ENCODE peak calls at places on chromosomes 16 and 17, in nine cellular contexts. P, Q, L, S, O, M, Y, X and G are unnamed samples.

GRCh38 chr17:72648702-72649101 is 443.8 kb downstream of the SLC39A11 start:
- DNase-seq in P (no peak), Q (no peak), L (no peak), S (no peak), O (no peak), M (no peak), Y (no peak), X (no peak), G (no peak)

GRCh38 chr17:80449930-80450576 is 26.4 kb downstream of the NPTX1 start:
- DNase-seq in P (no peak), Q (no peak), L (no peak), S (no peak), O (no peak), M (no peak), Y (no peak), X (no peak), G (no peak)

GRCh38 chr17:41777157-41777578 is 9.3 kb downstream of the JUP start:
- DNase-seq in P (no peak), Q (peak; percentile 79), L (peak; percentile 54), S (no peak), O (no peak), M (peak; percentile 8), Y (no peak), X (peak; percentile 70), G (no peak)

GRCh38 chr17:10668771-10669170 is 11.7 kb upstream of the MYH3 start:
- DNase-seq in P (no peak), Q (no peak), L (no peak), S (no peak), O (no peak), M (peak; percentile 19), Y (no peak), X (peak; percentile 7), G (no peak)

GRCh38 chr16:87854907-87855683 is 14.2 kb downstream of the SLC7A5 start:
- DNase-seq in P (no peak), Q (no peak), L (no peak), S (no peak), O (no peak), M (no peak), Y (no peak), X (no peak), G (no peak)

GRCh38 chr17:74251051-74251450 is 23.0 kb upstream of the DNAI2 start:
- DNase-seq in P (no peak), Q (no peak), L (no peak), S (no peak), O (no peak), M (no peak), Y (no peak), X (no peak), G (no peak)

GRCh38 chr17:35811759-35812158 is 2.5 kb downstream of the TAF15 start:
- DNase-seq in P (no peak), Q (no peak), L (no peak), S (no peak), O (no peak), M (no peak), Y (no peak), X (no peak), G (no peak)

GRCh38 chr17:67157732-67158639 is 87.0 kb downstream of the HELZ start:
- DNase-seq in P (no peak), Q (no peak), L (peak; percentile 43), S (no peak), O (peak; percentile 19), M (peak; percentile 13), Y (no peak), X (peak; percentile 76), G (no peak)

GRCh38 chr17:42723636-42724035 is 21.2 kb downstream of the EZH1 start:
- DNase-seq in P (no peak), Q (no peak), L (no peak), S (no peak), O (no peak), M (no peak), Y (no peak), X (no peak), G (no peak)

GRCh38 chr16:66360624-66361324 is 5.7 kb upstream of the CDH5 start:
- DNase-seq in P (no peak), Q (peak; percentile 70), L (no peak), S (no peak), O (no peak), M (no peak), Y (peak; percentile 65), X (peak; percentile 49), G (no peak)

GRCh38 chr16:83335076-83335475 is 472.7 kb upstream of the HSBP1 start:
- DNase-seq in P (no peak), Q (no peak), L (no peak), S (no peak), O (no peak), M (no peak), Y (no peak), X (no peak), G (no peak)

GRCh38 chr16:54193656-54194007 is 93.0 kb downstream of the IRX3 start:
- DNase-seq in P (no peak), Q (peak; percentile 82), L (peak; percentile 82), S (peak; percentile 65), O (peak; percentile 71), M (peak; percentile 70), Y (peak; percentile 92), X (peak; percentile 80), G (peak; percentile 80)

GRCh38 chr16:84836234-84836647 is 16.5 kb downstream of the CRISPLD2 start:
- DNase-seq in P (peak; percentile 95), Q (peak; percentile 83), L (peak; percentile 86), S (peak; percentile 79), O (no peak), M (peak; percentile 84), Y (no peak), X (peak; percentile 100), G (no peak)

GRCh38 chr16:89084411-89084810 is 9.2 kb upstream of the ACSF3 start:
- DNase-seq in P (no peak), Q (no peak), L (no peak), S (no peak), O (peak; percentile 86), M (no peak), Y (no peak), X (no peak), G (no peak)

GRCh38 chr16:78984887-78985464 is 615.6 kb downstream of the MAF start:
- DNase-seq in P (no peak), Q (peak; percentile 23), L (no peak), S (no peak), O (no peak), M (no peak), Y (no peak), X (no peak), G (no peak)

DNA sequence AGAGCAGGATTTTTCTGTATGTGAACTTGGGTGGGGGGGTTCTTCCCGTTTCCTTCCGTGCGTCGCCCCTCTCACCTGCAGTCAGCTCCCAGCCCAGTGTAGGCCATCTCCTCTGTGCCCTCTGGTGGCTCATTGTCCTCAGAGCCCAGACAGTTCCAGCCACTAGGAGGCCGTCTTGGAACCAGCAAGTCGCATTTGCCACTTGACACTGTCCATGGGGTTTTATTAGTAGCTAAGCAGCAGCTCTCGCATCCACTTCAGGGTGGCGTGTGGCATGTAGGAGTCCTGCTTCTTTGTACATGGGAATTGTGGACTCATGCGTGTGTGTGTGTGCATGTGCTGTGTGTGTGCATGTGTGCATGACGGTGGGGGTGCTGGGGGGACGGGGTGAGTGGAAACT is 74.0 kb downstream of the SEC14L1 start:
- DNase-seq in P (no peak), Q (peak; percentile 54), L (peak; percentile 79), S (no peak), O (peak; percentile 73), M (peak; percentile 41), Y (no peak), X (peak; percentile 46), G (no peak)
- TF ChIP-seq CTCF in P (peak; percentile 55), Q (peak; percentile 69), L (peak; percentile 89), S (peak; percentile 43), O (no peak), M (peak; percentile 62), Y (peak; percentile 47), X (peak; percentile 63), G (peak; percentile 65)

GRCh38 chr16:16062023-16062932 is 112.9 kb downstream of the ABCC1 start:
- DNase-seq in P (no peak), Q (no peak), L (peak; percentile 50), S (no peak), O (peak; percentile 21), M (no peak), Y (no peak), X (no peak), G (no peak)
- TF ChIP-seq CTCF in P (no peak), Q (no peak), L (peak; percentile 54), S (no peak), O (no peak), M (no peak), Y (no peak), X (no peak), G (no peak)

GRCh38 chr16:49739381-49739780 is 116.5 kb downstream of the ZNF423 start:
- DNase-seq in P (no peak), Q (no peak), L (peak; percentile 84), S (no peak), O (no peak), M (no peak), Y (no peak), X (no peak), G (no peak)
- TF ChIP-seq CTCF in P (no peak), Q (no peak), L (peak; percentile 72), S (no peak), O (no peak), M (no peak), Y (no peak), X (no peak), G (peak; percentile 51)

GRCh38 chr17:28726912-28727726 is 1.1 kb upstream of the TLCD1 start:
- DNase-seq in P (peak; percentile 98), Q (peak; percentile 90), L (peak; percentile 98), S (peak; percentile 94), O (peak; percentile 97), M (peak; percentile 94), Y (peak; percentile 96), X (peak; percentile 93), G (peak; percentile 98)

GRCh38 chr17:28726396-28726911 is 421 bp upstream of the TLCD1 start:
- DNase-seq in P (no peak), Q (peak; percentile 44), L (peak; percentile 83), S (no peak), O (peak; percentile 84), M (peak; percentile 66), Y (peak; percentile 92), X (peak; percentile 57), G (peak; percentile 81)

GRCh38 chr17:28728364-28729200 is at the start of gene NEK8:
- DNase-seq in P (peak; percentile 99), Q (peak; percentile 96), L (peak; percentile 98), S (peak; percentile 99), O (peak; percentile 100), M (peak; percentile 98), Y (peak; percentile 98), X (peak; percentile 96), G (peak; percentile 96)

GRCh38 chr17:28725660-28726395 is at the start of gene TLCD1:
- DNase-seq in P (peak; percentile 89), Q (peak; percentile 39), L (peak; percentile 85), S (no peak), O (peak; percentile 68), M (peak; percentile 80), Y (peak; percentile 91), X (peak; percentile 77), G (peak; percentile 81)

DNA sequence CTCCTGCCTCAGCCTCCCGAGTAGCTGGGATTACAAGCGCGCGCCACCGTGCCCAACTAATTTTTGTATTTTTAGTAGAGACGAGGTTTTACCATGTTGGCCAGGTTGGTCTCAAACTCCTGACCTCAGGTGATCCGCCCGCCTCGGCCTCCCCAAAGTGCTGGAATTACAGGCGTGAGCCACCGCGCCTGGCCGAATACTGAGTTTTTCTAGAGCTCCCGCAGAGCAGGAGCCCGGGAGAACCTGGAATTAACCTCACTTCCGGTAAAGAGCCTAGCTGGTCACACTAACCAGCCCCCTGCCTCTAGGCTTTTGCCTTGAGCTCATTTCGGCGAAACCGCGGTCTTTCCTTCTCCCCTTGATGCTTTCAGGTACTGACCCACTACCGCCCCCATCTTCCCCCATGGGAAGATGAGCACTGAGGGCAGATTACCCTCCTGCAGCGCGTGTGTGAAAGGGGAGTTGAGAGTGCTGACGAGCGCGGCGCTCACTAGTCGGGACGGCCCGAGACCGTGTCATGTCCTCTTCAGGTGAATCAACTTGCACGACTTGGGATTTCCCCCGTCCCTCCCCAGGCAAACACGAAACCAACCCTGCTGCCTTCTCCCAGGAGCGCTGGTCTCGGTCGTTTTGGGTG is 743 bp upstream of the NEK8 start:
- DNase-seq in P (no peak), Q (peak; percentile 43), L (peak; percentile 97), S (no peak), O (peak; percentile 79), M (peak; percentile 98), Y (peak; percentile 78), X (peak; percentile 63), G (no peak)
- TF ChIP-seq CTCF in P (peak; percentile 18), Q (peak; percentile 32), L (peak; percentile 46), S (no peak), O (peak; percentile 8), M (peak; percentile 10), Y (peak; percentile 27), X (peak; percentile 25), G (peak; percentile 27)